ENCODE peak calls at places on chromosomes 5 and 9, in six cellular contexts. I, U, G, A, E and P are unnamed samples.

GRCh38 chr5:54440456-54440893 is 15.0 kb upstream of the HSPB3 start:
- DNase-seq in I (no peak), U (no peak), G (no peak), A (no peak), E (no peak), P (no peak)

GRCh38 chr9:115604831-115605483 is 487.0 kb upstream of the TNC start:
- DNase-seq in I (no peak), U (no peak), G (peak; percentile 98), A (no peak), E (peak; percentile 97), P (peak; percentile 60)

GRCh38 chr5:113804264-113804663 is 290.8 kb downstream of the YTHDC2 start:
- DNase-seq in I (peak; percentile 53), U (no peak), G (no peak), A (no peak), E (peak; percentile 3), P (no peak)

GRCh38 chr9:109315889-109316640 is 4.8 kb downstream of the EPB41L4B start:
- DNase-seq in I (no peak), U (no peak), G (peak; percentile 80), A (peak; percentile 98), E (peak; percentile 88), P (peak; percentile 66)

GRCh38 chr5:71533142-71533541 is 54.0 kb upstream of the MCCC2 start:
- DNase-seq in I (no peak), U (no peak), G (peak; percentile 58), A (no peak), E (peak; percentile 9), P (no peak)

GRCh38 chr5:174119386-174119785 is 73.9 kb downstream of the NSG2 start:
- DNase-seq in I (no peak), U (no peak), G (no peak), A (no peak), E (no peak), P (no peak)

GRCh38 chr9:2341956-2342355 is 279.6 kb upstream of the VLDLR start:
- DNase-seq in I (no peak), U (no peak), G (no peak), A (no peak), E (no peak), P (no peak)

GRCh38 chr5:150291388-150292385 is 2.1 kb upstream of the CAMK2A start:
- DNase-seq in I (no peak), U (no peak), G (no peak), A (no peak), E (peak; percentile 59), P (no peak)

GRCh38 chr5:5011151-5011550 is 129.0 kb upstream of the ADAMTS16 start:
- DNase-seq in I (no peak), U (no peak), G (peak; percentile 10), A (no peak), E (no peak), P (no peak)

GRCh38 chr5:37308796-37309195 is 59.6 kb upstream of the CPLANE1 start:
- DNase-seq in I (no peak), U (no peak), G (no peak), A (no peak), E (no peak), P (no peak)

GRCh38 chr5:103532116-103532734 is 30.4 kb downstream of the NUDT12 start:
- DNase-seq in I (no peak), U (no peak), G (peak; percentile 16), A (no peak), E (no peak), P (no peak)

GRCh38 chr5:60872892-60873291 is 28.8 kb upstream of the ELOVL7 start:
- DNase-seq in I (no peak), U (no peak), G (no peak), A (no peak), E (no peak), P (no peak)

GRCh38 chr9:96721731-96722429 is 56.0 kb downstream of the ZNF510 start:
- DNase-seq in I (no peak), U (no peak), G (no peak), A (no peak), E (no peak), P (no peak)

GRCh38 chr5:30197662-30198061 is 995.8 kb upstream of the CDH6 start:
- DNase-seq in I (no peak), U (no peak), G (no peak), A (no peak), E (no peak), P (no peak)

GRCh38 chr9:114696814-114697544 is 15.0 kb upstream of the TEX48 start:
- DNase-seq in I (no peak), U (no peak), G (peak; percentile 16), A (no peak), E (peak; percentile 67), P (peak; percentile 11)

GRCh38 chr9:121584421-121584820 is 67.0 kb upstream of the DAB2IP start:
- DNase-seq in I (no peak), U (no peak), G (no peak), A (no peak), E (no peak), P (no peak)

GRCh38 chr5:139711852-139712171 is 63.7 kb downstream of the CXXC5 start:
- DNase-seq in I (peak; percentile 74), U (no peak), G (no peak), A (no peak), E (no peak), P (no peak)